ENCODE peak calls at places on chromosomes 5 and 9, in four cellular contexts. One of them, this sample, is unnamed.

GRCh38 chr9:106639873-106640568 is 222.9 kb upstream of the ZNF462 start:
- DNase-seq in RPMI8226: no peak
- DNase-seq in mesothelial cell of epicardium: no peak
- DNase-seq in MV-4-11: no peak
- DNase-seq in this sample: no peak

GRCh38 chr5:63398346-63398745 is 563.9 kb downstream of the HTR1A start:
- DNase-seq in RPMI8226: no peak
- DNase-seq in mesothelial cell of epicardium: no peak
- DNase-seq in MV-4-11: no peak
- DNase-seq in this sample: no peak

GRCh38 chr5:80240368-80240986 is 15.4 kb downstream of the SERINC5 start:
- DNase-seq in mesothelial cell of epicardium: no peak
- DNase-seq in MV-4-11: no peak
- DNase-seq in RPMI8226: no peak
- DNase-seq in this sample: no peak

GRCh38 chr5:68849906-68850305 is 243.9 kb upstream of the SLC30A5 start:
- DNase-seq in RPMI8226: no peak
- DNase-seq in MV-4-11: no peak
- DNase-seq in mesothelial cell of epicardium: no peak
- DNase-seq in this sample: no peak

GRCh38 chr5:1316941-1317340 is 22.1 kb upstream of the TERT start:
- DNase-seq in MV-4-11: no peak
- DNase-seq in mesothelial cell of epicardium: no peak
- DNase-seq in RPMI8226: no peak
- DNase-seq in this sample: no peak

GRCh38 chr5:96752341-96753016 is 55.3 kb downstream of the ERAP1 start:
- DNase-seq in MV-4-11: peak
- DNase-seq in mesothelial cell of epicardium: no peak
- DNase-seq in RPMI8226: peak
- DNase-seq in this sample: no peak

GRCh38 chr9:109286571-109286977 is 34.3 kb downstream of the EPB41L4B start:
- DNase-seq in RPMI8226: no peak
- DNase-seq in MV-4-11: peak
- DNase-seq in mesothelial cell of epicardium: no peak
- DNase-seq in this sample: no peak

GRCh38 chr9:19799784-19800183 is 10.9 kb upstream of the SLC24A2 start:
- DNase-seq in RPMI8226: no peak
- DNase-seq in mesothelial cell of epicardium: no peak
- DNase-seq in MV-4-11: no peak
- DNase-seq in this sample: no peak

GRCh38 chr9:79989079-79989478 is 417.3 kb downstream of the TLE4 start:
- DNase-seq in mesothelial cell of epicardium: no peak
- DNase-seq in RPMI8226: no peak
- DNase-seq in MV-4-11: no peak
- DNase-seq in this sample: no peak

GRCh38 chr5:177178905-177179304 is 45.3 kb downstream of the NSD1 start:
- DNase-seq in mesothelial cell of epicardium: no peak
- DNase-seq in RPMI8226: no peak
- DNase-seq in MV-4-11: no peak
- DNase-seq in this sample: no peak

GRCh38 chr9:134882204-134882785 is 1.7 kb downstream of the FCN2 start:
- DNase-seq in RPMI8226: no peak
- DNase-seq in MV-4-11: no peak
- DNase-seq in mesothelial cell of epicardium: no peak
- DNase-seq in this sample: no peak

GRCh38 chr5:87195104-87195581 is 72.5 kb upstream of the RASA1 start:
- DNase-seq in MV-4-11: peak
- DNase-seq in mesothelial cell of epicardium: no peak
- DNase-seq in RPMI8226: no peak
- DNase-seq in this sample: no peak

GRCh38 chr5:103523319-103523718 is 39.3 kb downstream of the NUDT12 start:
- DNase-seq in mesothelial cell of epicardium: no peak
- DNase-seq in RPMI8226: no peak
- DNase-seq in MV-4-11: no peak
- DNase-seq in this sample: no peak

GRCh38 chr5:173472784-173473278 is 143.6 kb downstream of the BOD1 start:
- DNase-seq in MV-4-11: no peak
- DNase-seq in RPMI8226: no peak
- DNase-seq in mesothelial cell of epicardium: no peak
- DNase-seq in this sample: no peak

GRCh38 chr5:135553688-135554462 is 18.1 kb upstream of the NEUROG1 start:
- DNase-seq in RPMI8226: no peak
- DNase-seq in MV-4-11: peak
- DNase-seq in mesothelial cell of epicardium: no peak
- DNase-seq in this sample: no peak

GRCh38 chr9:123389070-123389469 is 33.1 kb downstream of the CRB2 start:
- DNase-seq in RPMI8226: no peak
- DNase-seq in mesothelial cell of epicardium: no peak
- DNase-seq in MV-4-11: peak
- DNase-seq in this sample: no peak